ENCODE peak calls at places on chromosomes 16 and 17, in six cellular contexts. One of them, this sample, is unnamed.

GRCh38 chr17:32264140-32264799 is 1.4 kb upstream of the RHBDL3 start:
- DNase-seq in NCI-H1092: no peak
- DNase-seq in hypothalamus: no peak
- DNase-seq in activated CD4-positive, alpha-beta T cell treated with anti-CD3 and anti-CD28 coated beads, Interleukin-2, amount 50 U/mL, for 48 hours: no peak
- DNase-seq in Daoy: no peak
- DNase-seq in nephron progenitor cell: no peak
- DNase-seq in this sample: no peak

GRCh38 chr16:31260136-31260931 is 559 bp downstream of the ITGAM start:
- DNase-seq in NCI-H1092: no peak
- DNase-seq in hypothalamus: no peak
- DNase-seq in activated CD4-positive, alpha-beta T cell treated with anti-CD3 and anti-CD28 coated beads, Interleukin-2, amount 50 U/mL, for 48 hours: no peak
- DNase-seq in Daoy: no peak
- DNase-seq in nephron progenitor cell: no peak
- DNase-seq in this sample: no peak

GRCh38 chr17:2233441-2233947 is 70.1 kb downstream of the SMG6 start:
- DNase-seq in NCI-H1092: no peak
- DNase-seq in hypothalamus: no peak
- DNase-seq in activated CD4-positive, alpha-beta T cell treated with anti-CD3 and anti-CD28 coated beads, Interleukin-2, amount 50 U/mL, for 48 hours: no peak
- DNase-seq in Daoy: peak
- DNase-seq in nephron progenitor cell: peak
- DNase-seq in this sample: no peak

GRCh38 chr17:79915850-79916430 is 76.7 kb upstream of the CBX4 start:
- DNase-seq in NCI-H1092: no peak
- DNase-seq in hypothalamus: no peak
- DNase-seq in activated CD4-positive, alpha-beta T cell treated with anti-CD3 and anti-CD28 coated beads, Interleukin-2, amount 50 U/mL, for 48 hours: no peak
- DNase-seq in Daoy: peak
- DNase-seq in nephron progenitor cell: no peak
- DNase-seq in this sample: no peak

GRCh38 chr17:17710728-17711541 is 29.7 kb downstream of the RAI1 start:
- DNase-seq in NCI-H1092: no peak
- DNase-seq in hypothalamus: no peak
- DNase-seq in activated CD4-positive, alpha-beta T cell treated with anti-CD3 and anti-CD28 coated beads, Interleukin-2, amount 50 U/mL, for 48 hours: no peak
- DNase-seq in Daoy: peak
- DNase-seq in nephron progenitor cell: peak
- DNase-seq in this sample: no peak

GRCh38 chr16:72291121-72291520 is 119.2 kb upstream of the PMFBP1 start:
- DNase-seq in NCI-H1092: no peak
- DNase-seq in hypothalamus: no peak
- DNase-seq in activated CD4-positive, alpha-beta T cell treated with anti-CD3 and anti-CD28 coated beads, Interleukin-2, amount 50 U/mL, for 48 hours: no peak
- DNase-seq in Daoy: peak
- DNase-seq in nephron progenitor cell: no peak
- DNase-seq in this sample: no peak

GRCh38 chr17:17812211-17813054 is 24.4 kb downstream of the SREBF1 start:
- DNase-seq in NCI-H1092: peak
- DNase-seq in hypothalamus: peak
- DNase-seq in activated CD4-positive, alpha-beta T cell treated with anti-CD3 and anti-CD28 coated beads, Interleukin-2, amount 50 U/mL, for 48 hours: peak
- DNase-seq in Daoy: peak
- DNase-seq in nephron progenitor cell: peak
- DNase-seq in this sample: peak

GRCh38 chr17:73785466-73785865 is 141.2 kb upstream of the SDK2 start:
- DNase-seq in NCI-H1092: no peak
- DNase-seq in hypothalamus: no peak
- DNase-seq in activated CD4-positive, alpha-beta T cell treated with anti-CD3 and anti-CD28 coated beads, Interleukin-2, amount 50 U/mL, for 48 hours: no peak
- DNase-seq in Daoy: no peak
- DNase-seq in nephron progenitor cell: no peak
- DNase-seq in this sample: no peak

GRCh38 chr16:27959914-27960313 is 103.6 kb downstream of the GSG1L start:
- DNase-seq in NCI-H1092: no peak
- DNase-seq in hypothalamus: no peak
- DNase-seq in activated CD4-positive, alpha-beta T cell treated with anti-CD3 and anti-CD28 coated beads, Interleukin-2, amount 50 U/mL, for 48 hours: no peak
- DNase-seq in Daoy: peak
- DNase-seq in nephron progenitor cell: no peak
- DNase-seq in this sample: no peak

GRCh38 chr16:25256821-25257503 is 683 bp downstream of the ZKSCAN2 start:
- DNase-seq in NCI-H1092: no peak
- DNase-seq in hypothalamus: peak
- DNase-seq in activated CD4-positive, alpha-beta T cell treated with anti-CD3 and anti-CD28 coated beads, Interleukin-2, amount 50 U/mL, for 48 hours: peak
- DNase-seq in Daoy: no peak
- DNase-seq in nephron progenitor cell: peak
- DNase-seq in this sample: no peak

GRCh38 chr16:3716831-3717234 is 491 bp downstream of the TRAP1 start:
- DNase-seq in NCI-H1092: peak
- DNase-seq in hypothalamus: no peak
- DNase-seq in activated CD4-positive, alpha-beta T cell treated with anti-CD3 and anti-CD28 coated beads, Interleukin-2, amount 50 U/mL, for 48 hours: peak
- DNase-seq in Daoy: peak
- DNase-seq in nephron progenitor cell: no peak
- DNase-seq in this sample: no peak

GRCh38 chr16:684961-685696 is 995 bp upstream of the JMJD8 start:
- DNase-seq in NCI-H1092: no peak
- DNase-seq in hypothalamus: no peak
- DNase-seq in activated CD4-positive, alpha-beta T cell treated with anti-CD3 and anti-CD28 coated beads, Interleukin-2, amount 50 U/mL, for 48 hours: no peak
- DNase-seq in Daoy: no peak
- DNase-seq in nephron progenitor cell: no peak
- DNase-seq in this sample: no peak

GRCh38 chr16:86078121-86078600 is 179.2 kb downstream of the IRF8 start:
- DNase-seq in NCI-H1092: no peak
- DNase-seq in hypothalamus: peak
- DNase-seq in activated CD4-positive, alpha-beta T cell treated with anti-CD3 and anti-CD28 coated beads, Interleukin-2, amount 50 U/mL, for 48 hours: no peak
- DNase-seq in Daoy: no peak
- DNase-seq in nephron progenitor cell: no peak
- DNase-seq in this sample: no peak